ENCODE peak calls at places on chromosome 1, in five cellular contexts. C, K, F, J and V are unnamed samples. For H3K9me3, the result is how much of the 10 kb centered on the place peaks cover.

GRCh38 chr1:44808063-44808937 is at the start of gene BTBD19:
- DNase-seq in C (peak), J (no peak), F (peak), K (no peak), V (peak)

GRCh38 chr1:1280782-1281481 is 696 bp downstream of the SCNN1D start:
- DNase-seq in K (no peak), J (no peak), C (no peak), F (no peak), V (no peak)

GRCh38 chr1:1891349-1892078 is 627 bp upstream of the GNB1 start:
- DNase-seq in C (peak), J (peak), F (peak), K (no peak), V (peak)

GRCh38 chr1:92934395-92935378 is 26.6 kb downstream of the DIPK1A start:
- DNase-seq in K (no peak), J (no peak), F (peak), C (no peak), V (no peak)

GRCh38 chr1:195495720-195496635 is 1112.3 kb downstream of the KCNT2 start:
- DNase-seq in K (no peak), F (peak), J (no peak), C (peak), V (no peak)

GRCh38 chr1:95657248-95657647 is 423.2 kb downstream of the RWDD3 start:
- DNase-seq in F (no peak), C (no peak), K (no peak), J (no peak), V (no peak)

GRCh38 chr1:242586355-242586670 is 61.8 kb upstream of the PLD5 start:
- DNase-seq in C (no peak), K (no peak), F (no peak), J (no peak), V (no peak)

GRCh38 chr1:93817819-93818569 is 61.0 kb downstream of the DNTTIP2 start:
- DNase-seq in C (no peak), F (no peak), K (peak), J (peak), V (no peak)

GRCh38 chr1:69688178-69688577 is 120.5 kb downstream of the LRRC7 start:
- DNase-seq in C (no peak), K (no peak), F (no peak), J (no peak), V (no peak)

GRCh38 chr1:60757485-60757884 is 324.9 kb upstream of the NFIA start:
- DNase-seq in F (no peak), J (no peak), K (no peak), C (no peak), V (no peak)

GRCh38 chr1:212495843-212496494 is 63.2 kb downstream of the NENF start:
- DNase-seq in J (no peak), C (no peak), F (no peak), K (no peak), V (no peak)

DNA sequence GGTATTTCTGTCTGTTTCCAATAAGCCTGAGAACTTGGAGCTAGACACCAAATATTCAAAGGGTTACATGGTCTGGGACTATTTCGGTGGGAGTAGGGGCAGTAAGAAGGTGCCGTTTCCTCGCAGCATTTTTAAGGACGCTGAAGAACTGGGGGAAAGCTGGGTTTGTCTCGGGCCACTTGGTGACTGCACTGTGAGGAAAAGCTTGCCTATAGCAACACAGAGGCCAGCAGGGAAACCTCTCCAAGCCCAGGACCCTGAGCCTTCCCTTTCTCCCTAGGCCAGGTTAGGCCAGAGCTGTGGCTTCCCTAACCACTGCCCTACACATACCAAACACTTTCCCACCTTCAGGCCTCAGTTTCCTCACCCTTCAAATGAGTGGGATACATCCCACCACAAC is 3.3 kb downstream of the GLIS1 start:
- DNase-seq in J (no peak), C (no peak), K (no peak), F (no peak), V (no peak)
- H3K9me3 ChIP-seq in J (under half), C (under half), K (under half), F (under half), V (under half)

DNA sequence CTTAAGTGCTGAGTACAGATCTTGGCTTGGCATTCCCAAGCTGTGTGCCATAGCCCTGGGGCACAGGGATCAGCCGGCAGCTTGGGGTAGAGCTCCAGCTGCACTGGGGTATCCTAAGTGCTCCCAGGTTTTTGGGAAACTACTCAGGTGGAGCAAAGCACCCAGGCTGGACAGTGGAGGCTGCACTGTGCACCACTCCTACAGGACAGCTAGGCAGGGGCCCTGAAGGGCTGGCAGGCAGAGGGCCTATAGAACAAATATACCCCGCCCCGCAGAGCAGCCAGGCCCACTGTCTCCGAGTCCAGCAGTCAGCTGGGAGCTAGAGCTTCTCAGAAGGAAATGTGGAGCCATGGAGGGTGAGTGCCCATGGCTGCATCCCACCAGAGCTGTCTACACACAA is 691.7 kb upstream of the ADGRL2 start:
- DNase-seq in J (no peak), F (no peak), C (no peak), K (no peak), V (no peak)
- H3K9me3 ChIP-seq in J (under half), F (under half), C (under half), K (under half), V (under half)

GRCh38 chr1:38296047-38296446 is 249.5 kb upstream of the POU3F1 start:
- DNase-seq in K (no peak), C (no peak), J (no peak), F (no peak), V (no peak)

GRCh38 chr1:38293530-38293929 is 246.9 kb upstream of the POU3F1 start:
- DNase-seq in F (no peak), C (no peak), J (no peak), K (no peak), V (no peak)

GRCh38 chr1:38300616-38301015 is 254.0 kb upstream of the POU3F1 start:
- DNase-seq in J (no peak), F (no peak), K (no peak), C (no peak), V (no peak)

GRCh38 chr1:38297852-38298251 is 251.3 kb upstream of the POU3F1 start:
- DNase-seq in K (no peak), J (no peak), C (no peak), F (peak), V (no peak)

GRCh38 chr1:38297246-38297645 is 250.7 kb upstream of the POU3F1 start:
- DNase-seq in F (no peak), J (no peak), C (no peak), K (no peak), V (no peak)
- H3K9me3 ChIP-seq in F (under half), J (under half), C (under half), K (under half), V (under half)

DNA sequence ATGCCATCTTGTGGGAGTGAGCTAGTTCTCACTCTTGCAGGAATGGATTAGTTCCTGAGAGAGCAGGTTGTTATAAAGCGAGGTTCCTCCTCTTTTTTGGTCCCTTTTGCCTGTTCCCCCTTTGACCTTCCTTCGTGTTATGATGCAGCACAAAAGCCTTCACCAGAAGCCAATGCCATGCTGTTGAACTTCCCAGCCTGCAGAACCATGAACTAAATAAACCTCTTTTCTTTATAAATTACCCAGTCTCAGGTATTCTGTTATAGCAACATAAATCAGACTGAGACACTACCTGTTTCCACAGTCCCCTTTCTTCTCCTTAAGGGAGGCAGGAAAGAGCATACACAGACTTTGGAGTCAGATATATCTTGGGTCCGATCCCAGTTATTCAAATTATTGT is 25.6 kb downstream of the DISP3 start:
- DNase-seq in F (no peak), C (no peak), K (no peak), J (no peak), V (no peak)
- H3K9me3 ChIP-seq in F (under half), C (under half), K (under half), J (under half), V (under half)

DNA sequence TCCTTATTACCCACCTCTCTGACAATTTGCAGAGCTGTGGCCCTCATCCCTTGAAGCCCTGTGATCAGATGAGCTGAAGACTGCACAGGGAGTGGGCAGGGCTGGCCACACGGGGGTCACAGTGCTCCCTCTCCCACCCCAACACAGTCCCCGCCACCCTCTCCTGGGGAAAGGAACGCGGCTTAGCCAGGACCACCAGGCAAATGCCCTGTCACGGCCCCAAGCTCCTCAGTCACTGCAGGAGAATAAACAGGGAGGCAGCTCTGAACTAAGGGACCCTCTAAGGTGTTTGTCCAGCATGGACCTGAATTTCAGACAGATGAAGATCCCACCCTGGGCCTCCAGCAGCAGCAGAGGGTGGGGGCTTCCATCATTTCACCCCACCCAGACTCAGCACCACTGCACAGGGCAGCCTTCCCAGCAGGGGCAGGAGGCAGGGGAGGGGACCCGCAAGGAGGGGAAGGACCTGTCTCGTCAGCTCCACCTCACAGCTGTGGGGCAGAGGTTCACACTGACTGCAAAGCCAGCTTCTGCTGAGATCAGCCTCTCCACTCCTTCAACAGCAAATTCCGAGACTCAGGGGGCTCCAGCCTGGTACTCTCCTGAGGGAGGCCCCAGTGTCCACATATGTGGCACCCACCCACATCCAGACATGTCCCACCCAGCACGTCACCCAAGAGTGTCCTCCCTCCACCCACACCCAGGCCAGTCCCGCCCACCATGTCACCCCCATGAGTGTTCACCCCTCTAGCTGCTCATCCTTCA is 329.7 kb downstream of the NPHP4 start:
- DNase-seq in K (no peak), J (no peak), C (peak), F (no peak), V (no peak)
- H3K9me3 ChIP-seq in K (under half), J (under half), C (under half), F (under half), V (under half)

DNA sequence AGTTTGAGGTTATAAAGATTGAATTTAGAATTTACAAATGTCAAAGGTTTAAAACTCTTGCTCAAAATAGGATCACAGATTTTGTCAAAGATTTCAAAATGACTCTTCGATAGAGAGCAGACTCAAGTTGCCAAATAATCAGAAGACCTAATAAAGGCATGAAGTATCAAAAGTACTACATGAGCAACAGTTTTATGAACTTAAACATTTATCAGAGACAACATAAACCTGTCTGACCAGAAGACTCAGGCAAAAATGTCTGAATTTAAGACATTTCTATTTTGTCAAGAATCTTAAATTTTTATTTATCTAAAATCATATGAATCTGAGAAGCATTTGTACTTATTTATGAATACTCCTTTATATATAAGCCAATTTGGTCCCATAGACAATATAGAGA is 330.9 kb downstream of the PTPRU start:
- DNase-seq in F (no peak), J (no peak), K (no peak), C (no peak), V (no peak)
- H3K9me3 ChIP-seq in F (under half), J (half or more), K (under half), C (under half), V (under half)

GRCh38 chr1:246989901-246990300 is 18.0 kb downstream of the ZNF695 start:
- DNase-seq in F (no peak), K (no peak), C (no peak), J (no peak), V (no peak)

GRCh38 chr1:246987083-246987690 is 20.7 kb downstream of the ZNF695 start:
- DNase-seq in F (no peak), J (no peak), C (no peak), K (no peak), V (no peak)

DNA sequence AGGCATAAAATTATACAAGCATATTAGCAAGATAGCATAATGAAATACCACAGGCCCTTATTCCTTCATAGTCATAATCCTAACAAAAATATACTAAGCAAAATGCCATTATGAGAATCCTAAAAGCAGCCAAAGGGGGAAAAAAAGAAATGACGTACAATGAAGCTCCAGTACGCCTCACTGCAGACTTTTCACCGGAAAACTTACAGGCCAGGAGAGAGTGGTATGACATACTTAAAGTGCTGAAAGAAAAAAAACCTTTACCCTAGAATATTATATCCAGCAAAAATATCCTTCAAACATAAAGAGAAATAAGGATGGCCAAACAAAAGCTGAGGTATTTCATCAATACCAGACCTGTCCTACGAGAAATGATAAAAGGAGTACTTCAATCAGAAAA is 19.5 kb downstream of the ZNF695 start:
- DNase-seq in C (no peak), K (no peak), J (no peak), F (no peak), V (no peak)
- H3K9me3 ChIP-seq in C (half or more), K (under half), J (half or more), F (half or more), V (under half)

DNA sequence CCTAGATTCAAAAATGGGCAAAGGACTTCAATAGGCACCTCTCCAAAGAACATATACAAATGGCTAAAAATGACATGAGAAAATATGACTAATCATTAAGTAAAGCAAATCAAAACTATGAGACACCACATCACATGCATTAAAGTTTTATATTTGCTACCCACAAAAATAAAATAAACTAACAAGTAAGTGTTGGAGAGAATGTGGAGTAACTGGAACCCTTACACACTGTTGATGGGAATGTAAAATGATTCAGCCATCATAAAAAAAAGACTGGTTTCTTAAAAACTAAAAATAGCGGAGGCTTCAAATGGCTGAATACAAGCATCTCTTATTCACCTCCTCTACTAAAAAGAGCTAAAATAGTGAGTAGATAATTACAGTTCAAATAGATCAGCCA is 262.0 kb upstream of the PKN2 start:
- DNase-seq in K (no peak), F (no peak), C (no peak), J (no peak), V (no peak)
- H3K9me3 ChIP-seq in K (under half), F (under half), C (under half), J (under half), V (under half)

GRCh38 chr1:2917284-2917683 is 104.0 kb upstream of the ACTRT2 start:
- DNase-seq in F (no peak), J (no peak), C (no peak), K (no peak), V (no peak)

GRCh38 chr1:2921970-2922686 is 99.1 kb upstream of the ACTRT2 start:
- DNase-seq in C (no peak), F (peak), J (peak), K (peak), V (peak)

GRCh38 chr1:2918441-2918840 is 102.8 kb upstream of the ACTRT2 start:
- DNase-seq in F (no peak), K (no peak), J (no peak), C (no peak), V (no peak)

GRCh38 chr1:2920421-2921015 is 100.7 kb upstream of the ACTRT2 start:
- DNase-seq in J (no peak), K (no peak), C (no peak), F (no peak), V (no peak)

DNA sequence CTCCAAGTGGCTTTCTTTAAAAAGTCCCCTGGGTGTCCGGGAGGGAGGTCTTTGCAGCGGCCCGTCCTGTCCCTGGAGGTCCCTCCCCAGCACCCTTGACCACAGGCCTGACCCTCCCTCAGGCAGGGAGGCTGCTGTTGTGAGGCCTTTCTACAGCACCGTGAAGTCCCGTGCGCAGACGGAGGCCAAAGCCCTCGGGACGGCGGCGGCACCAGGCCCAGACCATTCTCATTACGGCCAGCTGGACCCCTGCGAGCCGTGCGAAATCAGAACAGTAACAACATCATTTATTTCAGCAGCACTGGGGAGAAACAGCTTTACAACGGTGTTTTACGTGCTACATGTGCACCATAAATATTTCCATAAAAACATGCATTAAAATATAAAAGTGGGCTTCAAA is 101.4 kb upstream of the ACTRT2 start:
- DNase-seq in J (no peak), K (no peak), C (no peak), F (no peak), V (no peak)
- H3K9me3 ChIP-seq in J (under half), K (under half), C (under half), F (under half), V (under half)